ENCODE peak calls at places on chromosomes 6 and 20, in nine cellular contexts. B is amniotic stem cell; N is cardiac fibroblast; D is tibial nerve; V is stimulated activated CD4-positive, alpha-beta T cell treated with anti-CD3 and anti-CD28 coated beads, Interleukin-15, amount 100 ng/mL, for 24 hours; R is ureter; X is lung microvascular endothelial cell; I is NCI-H1436; Y is epithelial cell of prostate. J is an unnamed sample.

GRCh38 chr6:107244742-107245470 is 129.6 kb upstream of the BEND3 start:
- DNase-seq in N (no peak), V (no peak), R (no peak), I (no peak), Y (no peak), D (no peak), X (no peak), B (no peak), J (peak; percentile 30)

GRCh38 chr6:136401749-136402148 is 112.1 kb upstream of the BCLAF1 start:
- DNase-seq in D (no peak), X (no peak), Y (no peak), R (no peak), N (peak; percentile 16), V (no peak), B (no peak), I (no peak), J (no peak)

GRCh38 chr20:46251211-46251673 is 57.1 kb downstream of the CDH22 start:
- DNase-seq in V (no peak), X (no peak), N (no peak), Y (no peak), B (no peak), R (no peak), I (no peak), D (no peak), J (no peak)

GRCh38 chr6:39065561-39065960 is 17.0 kb downstream of the GLP1R start:
- DNase-seq in B (no peak), R (no peak), I (no peak), Y (no peak), D (no peak), X (no peak), N (no peak), V (no peak), J (no peak)

GRCh38 chr6:54778731-54779130 is 67.8 kb upstream of the FAM83B start:
- DNase-seq in B (no peak), N (no peak), X (no peak), V (no peak), D (no peak), Y (no peak), R (no peak), I (no peak), J (no peak)

GRCh38 chr6:46221221-46221793 is 50.5 kb upstream of the ENPP5 start:
- DNase-seq in R (no peak), N (peak; percentile 60), Y (no peak), X (peak; percentile 55), I (peak; percentile 24), B (no peak), V (no peak), D (no peak), J (peak; percentile 58)

GRCh38 chr20:54940471-54940870 is 465.1 kb downstream of the DOK5 start:
- DNase-seq in X (no peak), N (no peak), I (no peak), V (no peak), B (no peak), R (no peak), D (no peak), Y (no peak), J (no peak)

GRCh38 chr6:19879663-19880062 is 42.5 kb downstream of the ID4 start:
- DNase-seq in N (no peak), Y (no peak), X (no peak), B (no peak), V (no peak), R (no peak), D (no peak), I (peak; percentile 78), J (no peak)

GRCh38 chr6:39926668-39927067 is 7.6 kb downstream of the MOCS1 start:
- DNase-seq in I (no peak), R (no peak), B (no peak), N (peak; percentile 36), D (no peak), X (no peak), V (no peak), Y (no peak), J (no peak)

GRCh38 chr20:46013826-46014516 is 5.3 kb downstream of the MMP9 start:
- DNase-seq in B (no peak), R (no peak), D (no peak), X (peak; percentile 55), Y (no peak), N (peak; percentile 56), I (peak; percentile 81), V (peak; percentile 79), J (peak; percentile 91)

GRCh38 chr6:168032383-168032760 is 34.9 kb downstream of the KIF25 start:
- DNase-seq in D (no peak), X (no peak), N (peak; percentile 69), R (peak; percentile 39), B (no peak), I (no peak), Y (no peak), V (no peak), J (no peak)

GRCh38 chr6:165245287-165245686 is 64.1 kb downstream of the C6orf118 start:
- DNase-seq in D (no peak), N (peak; percentile 61), B (no peak), V (no peak), Y (no peak), R (no peak), I (no peak), X (peak; percentile 49), J (peak; percentile 40)

GRCh38 chr20:36861875-36862801 is 13.8 kb upstream of the TLDC2 start:
- DNase-seq in D (peak; percentile 85), X (peak; percentile 73), V (no peak), B (peak; percentile 78), Y (peak; percentile 88), N (peak; percentile 90), R (peak; percentile 91), I (no peak), J (peak; percentile 81)

J was measured in D341Med.